ENCODE peak calls at places on chromosome 12, in four cellular contexts. A is lower lobe of right lung; X is Peyer's patch; E is CD8-positive, alpha-beta T cell. Q is an unnamed sample.

GRCh38 chr12:9721394-9722092 is 11.4 kb downstream of the CLECL1 start:
- DNase-seq in X (no peak), E (no peak), A (no peak), Q (no peak)

GRCh38 chr12:30719060-30719459 is 23.4 kb upstream of the IPO8 start:
- DNase-seq in E (no peak), X (no peak), A (no peak), Q (no peak)

GRCh38 chr12:63103489-63104131 is 47.4 kb downstream of the AVPR1A start:
- DNase-seq in A (no peak), E (no peak), X (no peak), Q (no peak)

GRCh38 chr12:52754135-52754534 is 23.0 kb downstream of the KRT76 start:
- DNase-seq in X (no peak), E (no peak), A (no peak), Q (no peak)

GRCh38 chr12:124655317-124656213 is 88.2 kb upstream of the NCOR2 start:
- DNase-seq in X (no peak), A (no peak), E (no peak), Q (peak)

GRCh38 chr12:70044170-70044569 is 199.1 kb upstream of the CNOT2 start:
- DNase-seq in E (no peak), X (no peak), A (no peak), Q (no peak)

GRCh38 chr12:104694161-104694560 is 237.4 kb downstream of the CHST11 start:
- DNase-seq in E (no peak), X (no peak), A (no peak), Q (no peak)

GRCh38 chr12:4320287-4320858 is 640 bp upstream of the TIGAR start:
- DNase-seq in E (no peak), X (no peak), A (no peak), Q (no peak)

GRCh38 chr12:8038659-8039114 is 6.2 kb downstream of the FOXJ2 start:
- DNase-seq in E (no peak), A (peak), X (no peak), Q (peak)

GRCh38 chr12:83256581-83256980 is 569.9 kb downstream of the TMTC2 start:
- DNase-seq in E (no peak), A (no peak), X (no peak), Q (no peak)

GRCh38 chr12:4539167-4539870 is 629 bp downstream of the RAD51AP1 start:
- DNase-seq in E (no peak), X (no peak), A (no peak), Q (no peak)

GRCh38 chr12:78584695-78585094 is 279.9 kb upstream of the SYT1 start:
- DNase-seq in A (no peak), E (no peak), X (no peak), Q (no peak)

GRCh38 chr12:128810182-128811127 is 13.3 kb downstream of the SLC15A4 start:
- DNase-seq in X (no peak), A (no peak), E (no peak), Q (no peak)

GRCh38 chr12:1173806-1174617 is 183.0 kb downstream of the ERC1 start:
- DNase-seq in X (no peak), E (no peak), A (no peak), Q (no peak)

GRCh38 chr12:53074999-53075370 is 4.2 kb downstream of the SPRYD3 start:
- DNase-seq in X (no peak), A (no peak), E (no peak), Q (no peak)

GRCh38 chr12:19971396-19971802 is 396.9 kb upstream of the PDE3A start:
- DNase-seq in E (no peak), A (no peak), X (no peak), Q (no peak)

GRCh38 chr12:2194571-2194970 is 141.8 kb downstream of the CACNA1C start:
- DNase-seq in A (no peak), E (no peak), X (no peak), Q (no peak)

GRCh38 chr12:111166779-111167540 is 201.9 kb downstream of the PHETA1 start:
- DNase-seq in X (no peak), A (no peak), E (no peak), Q (peak)

GRCh38 chr12:15206338-15206737 is 14.9 kb downstream of the RERG start:
- DNase-seq in X (no peak), E (no peak), A (no peak), Q (no peak)

GRCh38 chr12:131828671-131829350 is 618 bp downstream of the MMP17 start:
- DNase-seq in X (no peak), A (no peak), E (no peak), Q (no peak)

GRCh38 chr12:66695130-66695529 is 16.3 kb upstream of the GRIP1 start:
- DNase-seq in X (no peak), A (no peak), E (no peak), Q (no peak)

GRCh38 chr12:114760151-114760877 is 76.3 kb upstream of the TBX3 start:
- DNase-seq in X (no peak), E (no peak), A (no peak), Q (no peak)
- H3K4me3 ChIP-seq in X (no peak), E (no peak), A (no peak), Q (no peak)

DNA sequence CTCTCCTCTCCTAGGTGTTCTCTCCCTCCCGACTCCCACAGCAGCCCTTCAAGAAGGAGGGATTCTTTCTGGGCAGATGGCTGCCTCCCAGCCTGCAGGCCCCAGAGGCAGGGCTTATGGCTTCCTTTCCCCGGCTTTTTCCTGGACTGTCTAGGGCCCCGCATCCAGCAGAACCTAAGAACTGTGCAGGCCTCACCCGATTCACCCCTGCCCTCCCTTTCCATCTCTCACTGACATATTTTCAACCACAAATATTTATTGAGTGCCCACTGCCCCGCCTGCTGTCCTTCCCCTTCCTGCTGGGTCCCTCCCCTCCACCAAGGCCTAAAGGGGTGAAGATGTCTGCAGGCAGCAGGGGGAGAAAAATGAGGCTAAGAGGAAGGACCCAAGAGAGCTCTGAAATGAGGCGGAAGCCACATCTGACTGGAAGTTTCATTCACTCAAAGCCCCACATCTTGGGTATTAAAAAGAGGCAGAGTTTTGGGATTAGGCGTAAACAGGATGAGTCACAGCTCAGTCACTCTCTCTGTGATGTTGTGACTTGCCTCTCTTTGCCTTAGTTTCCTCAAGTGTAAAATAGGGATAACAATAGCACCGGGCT is 2.9 kb downstream of the SCNN1A start:
- DNase-seq in E (no peak), X (no peak), A (peak), Q (no peak)
- H3K4me3 ChIP-seq in E (no peak), X (peak), A (peak), Q (peak)

DNA sequence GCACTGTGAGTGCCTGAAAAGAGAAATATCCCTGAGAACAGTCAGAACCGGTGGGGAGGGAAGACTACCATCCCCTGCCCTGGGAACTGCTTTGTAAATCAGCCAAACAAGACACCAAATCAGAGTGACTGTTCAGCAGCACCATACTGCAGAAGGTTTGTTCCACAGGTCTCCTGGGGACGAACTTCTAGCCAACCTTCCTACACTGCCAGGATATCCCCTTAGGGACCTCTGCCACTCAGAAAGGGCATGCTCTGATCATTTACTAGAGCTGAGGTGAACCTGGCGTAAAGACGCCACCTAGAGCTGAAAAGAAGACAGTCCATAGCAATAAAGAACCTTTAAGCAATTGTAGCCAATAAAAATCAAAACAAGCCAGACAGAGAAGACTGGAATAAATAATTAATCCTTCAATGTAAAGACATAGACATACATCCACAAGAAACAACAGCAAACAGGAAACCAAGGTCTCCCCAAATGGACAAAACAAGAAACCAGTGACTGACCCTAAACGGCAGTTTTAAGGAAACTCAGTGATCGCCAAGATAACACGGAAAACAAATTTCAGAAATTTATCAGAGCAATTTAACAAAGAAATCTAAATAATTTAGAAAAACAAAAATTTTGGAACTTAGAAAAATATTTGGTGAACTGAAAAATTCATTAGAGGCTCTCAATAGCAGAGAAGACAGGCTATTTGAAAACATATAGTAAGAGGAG is 228.1 kb upstream of the AMIGO2 start:
- DNase-seq in A (no peak), X (peak), E (peak), Q (peak)
- H3K4me3 ChIP-seq in A (peak), X (no peak), E (peak), Q (no peak)

GRCh38 chr12:40692617-40693502 is 621 bp downstream of the CNTN1 start:
- DNase-seq in X (no peak), E (no peak), A (peak), Q (peak)
- H3K4me3 ChIP-seq in X (peak), E (no peak), A (peak), Q (peak)

GRCh38 chr12:28777603-28778365 is 371.3 kb upstream of the FAR2 start:
- DNase-seq in X (no peak), E (no peak), A (no peak), Q (no peak)
- H3K4me3 ChIP-seq in X (no peak), E (no peak), A (no peak), Q (no peak)

DNA sequence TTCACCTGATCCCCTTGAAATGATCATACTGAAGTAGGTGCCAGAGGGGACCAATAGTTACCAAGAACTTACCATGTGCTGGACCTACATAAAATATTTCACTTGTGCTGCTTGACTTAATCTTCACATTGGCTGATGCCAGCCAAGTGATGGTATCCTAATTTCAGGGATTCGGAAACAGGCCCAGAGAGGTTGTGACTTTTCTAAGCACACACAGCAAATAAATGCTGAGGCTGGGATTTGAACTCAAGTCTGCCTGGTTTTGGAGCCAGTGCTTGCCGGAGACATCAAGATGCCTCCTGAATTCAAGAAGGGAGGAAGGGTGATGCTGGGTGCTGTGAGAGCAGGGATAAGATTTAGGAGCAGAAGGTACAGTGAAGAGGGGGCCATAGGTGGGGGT is 173.5 kb upstream of the LHX5 start:
- DNase-seq in A (no peak), E (no peak), X (no peak), Q (no peak)
- H3K4me3 ChIP-seq in A (no peak), E (no peak), X (no peak), Q (no peak)

DNA sequence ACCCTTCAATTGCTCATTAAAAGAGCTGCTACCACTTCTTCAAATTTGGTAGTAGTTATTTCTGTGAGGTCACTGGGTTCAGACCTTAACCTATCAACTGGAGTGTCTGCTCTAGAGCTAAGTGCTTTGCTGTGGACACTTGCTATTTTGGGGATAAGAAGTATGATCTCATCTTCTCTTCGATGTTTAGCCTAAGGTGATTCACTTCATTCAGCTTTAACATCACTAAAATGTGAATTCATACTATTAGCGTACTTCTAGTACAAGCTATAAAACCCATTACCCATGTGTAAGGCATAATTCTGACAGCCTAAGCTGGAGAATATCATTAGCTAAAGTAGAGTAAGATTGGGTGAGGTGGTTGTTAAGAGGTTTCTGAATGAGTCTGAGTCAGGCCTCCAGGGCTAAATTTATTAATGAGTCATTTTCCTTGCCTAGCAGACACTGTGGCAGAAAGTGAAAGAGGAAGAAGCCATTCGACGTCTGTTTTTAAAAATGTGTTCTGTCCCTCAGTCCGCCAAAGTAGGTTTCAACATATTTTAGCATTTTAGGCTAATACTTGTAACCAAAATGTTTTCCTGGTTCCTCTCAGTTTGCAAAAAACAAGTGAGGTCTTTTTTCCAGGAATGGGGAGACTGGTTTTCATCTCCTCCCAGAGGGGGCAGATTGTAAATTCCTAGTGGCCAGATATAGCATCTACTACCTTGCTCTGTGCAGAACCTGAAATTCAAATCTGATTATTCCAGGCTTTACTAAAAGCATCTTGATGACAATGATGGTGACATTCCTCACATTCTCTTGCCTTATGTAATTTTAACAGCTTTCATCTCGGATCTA is 103.6 kb downstream of the SSPN start:
- DNase-seq in A (no peak), E (no peak), X (no peak), Q (no peak)
- H3K4me3 ChIP-seq in A (peak), E (no peak), X (no peak), Q (no peak)

DNA sequence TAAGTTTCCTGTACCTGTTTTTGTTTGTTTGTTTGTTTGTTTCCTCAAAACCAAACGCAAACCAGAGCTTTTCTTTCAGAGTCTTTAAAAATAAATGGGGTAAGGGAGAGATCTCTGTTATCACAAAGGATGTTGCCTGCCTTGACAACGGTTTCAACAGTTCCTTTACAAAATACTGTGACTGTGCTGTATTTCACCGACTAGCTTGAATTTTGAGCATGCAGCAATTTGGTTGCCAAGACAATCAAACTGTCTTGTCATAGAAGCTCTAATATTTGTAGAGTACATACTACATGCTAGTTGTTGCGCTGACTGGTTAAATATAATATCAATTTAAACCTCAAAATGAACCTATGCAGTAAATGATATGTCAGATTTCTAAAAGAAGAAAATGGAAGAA is 22.4 kb upstream of the TCP11L2 start:
- DNase-seq in E (no peak), X (no peak), A (no peak), Q (no peak)
- H3K4me3 ChIP-seq in E (no peak), X (no peak), A (no peak), Q (no peak)